ENCODE peak calls at places on chromosome 1, in seven cellular contexts. One of them, this sample, is unnamed.

GRCh38 chr1:101967871-101968270 is 28.9 kb downstream of the OLFM3 start:
- DNase-seq in fibroblast of the aortic adventitia: no peak
- DNase-seq in RPMI7951: no peak
- DNase-seq in stimulated activated CD4-positive, alpha-beta T cell treated with anti-CD3 and anti-CD28 coated beads, Interleukin-4, amount 100 ng/mL, for 1 hour: no peak
- DNase-seq in activated naive CD8-positive, alpha-beta T cell treated with anti-CD3 and anti-CD28 coated beads, Interleukin-2, amount 50 U/mL, for 24 hours: no peak
- DNase-seq in HEK293T: no peak
- DNase-seq in Caki2: no peak
- DNase-seq in this sample: no peak

GRCh38 chr1:15038232-15039016 is 115.1 kb upstream of the TMEM51 start:
- DNase-seq in fibroblast of the aortic adventitia: peak; percentile 17
- DNase-seq in RPMI7951: peak; percentile 29
- DNase-seq in stimulated activated CD4-positive, alpha-beta T cell treated with anti-CD3 and anti-CD28 coated beads, Interleukin-4, amount 100 ng/mL, for 1 hour: no peak
- DNase-seq in activated naive CD8-positive, alpha-beta T cell treated with anti-CD3 and anti-CD28 coated beads, Interleukin-2, amount 50 U/mL, for 24 hours: no peak
- DNase-seq in HEK293T: peak; percentile 62
- DNase-seq in Caki2: peak; percentile 45
- DNase-seq in this sample: peak; percentile 67

GRCh38 chr1:20370628-20371200 is 80.0 kb downstream of the VWA5B1 start:
- DNase-seq in fibroblast of the aortic adventitia: no peak
- DNase-seq in RPMI7951: peak; percentile 87
- DNase-seq in stimulated activated CD4-positive, alpha-beta T cell treated with anti-CD3 and anti-CD28 coated beads, Interleukin-4, amount 100 ng/mL, for 1 hour: no peak
- DNase-seq in activated naive CD8-positive, alpha-beta T cell treated with anti-CD3 and anti-CD28 coated beads, Interleukin-2, amount 50 U/mL, for 24 hours: no peak
- DNase-seq in HEK293T: no peak
- DNase-seq in Caki2: no peak
- DNase-seq in this sample: peak; percentile 27

GRCh38 chr1:222948079-222948478 is 133.2 kb downstream of the DISP1 start:
- DNase-seq in fibroblast of the aortic adventitia: no peak
- DNase-seq in RPMI7951: no peak
- DNase-seq in stimulated activated CD4-positive, alpha-beta T cell treated with anti-CD3 and anti-CD28 coated beads, Interleukin-4, amount 100 ng/mL, for 1 hour: no peak
- DNase-seq in activated naive CD8-positive, alpha-beta T cell treated with anti-CD3 and anti-CD28 coated beads, Interleukin-2, amount 50 U/mL, for 24 hours: no peak
- DNase-seq in HEK293T: no peak
- DNase-seq in Caki2: no peak
- DNase-seq in this sample: no peak

GRCh38 chr1:155062702-155063411 is 683 bp upstream of the EFNA4 start:
- DNase-seq in fibroblast of the aortic adventitia: no peak
- DNase-seq in RPMI7951: no peak
- DNase-seq in stimulated activated CD4-positive, alpha-beta T cell treated with anti-CD3 and anti-CD28 coated beads, Interleukin-4, amount 100 ng/mL, for 1 hour: peak; percentile 80
- DNase-seq in activated naive CD8-positive, alpha-beta T cell treated with anti-CD3 and anti-CD28 coated beads, Interleukin-2, amount 50 U/mL, for 24 hours: peak; percentile 90
- DNase-seq in HEK293T: peak; percentile 87
- DNase-seq in Caki2: no peak
- DNase-seq in this sample: peak; percentile 87

GRCh38 chr1:8554956-8555534 is 237.1 kb downstream of the SLC45A1 start:
- DNase-seq in fibroblast of the aortic adventitia: peak; percentile 55
- DNase-seq in RPMI7951: peak; percentile 65
- DNase-seq in stimulated activated CD4-positive, alpha-beta T cell treated with anti-CD3 and anti-CD28 coated beads, Interleukin-4, amount 100 ng/mL, for 1 hour: no peak
- DNase-seq in activated naive CD8-positive, alpha-beta T cell treated with anti-CD3 and anti-CD28 coated beads, Interleukin-2, amount 50 U/mL, for 24 hours: no peak
- DNase-seq in HEK293T: no peak
- DNase-seq in Caki2: peak; percentile 37
- DNase-seq in this sample: no peak

GRCh38 chr1:240803151-240803550 is 191.2 kb upstream of the GREM2 start:
- DNase-seq in fibroblast of the aortic adventitia: peak; percentile 62
- DNase-seq in RPMI7951: peak; percentile 43
- DNase-seq in stimulated activated CD4-positive, alpha-beta T cell treated with anti-CD3 and anti-CD28 coated beads, Interleukin-4, amount 100 ng/mL, for 1 hour: no peak
- DNase-seq in activated naive CD8-positive, alpha-beta T cell treated with anti-CD3 and anti-CD28 coated beads, Interleukin-2, amount 50 U/mL, for 24 hours: no peak
- DNase-seq in HEK293T: no peak
- DNase-seq in Caki2: peak; percentile 22
- DNase-seq in this sample: no peak

GRCh38 chr1:15245593-15246325 is 1.3 kb upstream of the FHAD1 start:
- DNase-seq in fibroblast of the aortic adventitia: peak; percentile 72
- DNase-seq in RPMI7951: peak; percentile 18
- DNase-seq in stimulated activated CD4-positive, alpha-beta T cell treated with anti-CD3 and anti-CD28 coated beads, Interleukin-4, amount 100 ng/mL, for 1 hour: no peak
- DNase-seq in activated naive CD8-positive, alpha-beta T cell treated with anti-CD3 and anti-CD28 coated beads, Interleukin-2, amount 50 U/mL, for 24 hours: no peak
- DNase-seq in HEK293T: no peak
- DNase-seq in Caki2: no peak
- DNase-seq in this sample: no peak

GRCh38 chr1:195766709-195767108 is 841.5 kb downstream of the KCNT2 start:
- DNase-seq in fibroblast of the aortic adventitia: no peak
- DNase-seq in RPMI7951: peak; percentile 11
- DNase-seq in stimulated activated CD4-positive, alpha-beta T cell treated with anti-CD3 and anti-CD28 coated beads, Interleukin-4, amount 100 ng/mL, for 1 hour: no peak
- DNase-seq in activated naive CD8-positive, alpha-beta T cell treated with anti-CD3 and anti-CD28 coated beads, Interleukin-2, amount 50 U/mL, for 24 hours: no peak
- DNase-seq in HEK293T: no peak
- DNase-seq in Caki2: peak; percentile 8
- DNase-seq in this sample: no peak

GRCh38 chr1:36436820-36437219 is 13.4 kb downstream of the OSCP1 start:
- DNase-seq in fibroblast of the aortic adventitia: no peak
- DNase-seq in RPMI7951: no peak
- DNase-seq in stimulated activated CD4-positive, alpha-beta T cell treated with anti-CD3 and anti-CD28 coated beads, Interleukin-4, amount 100 ng/mL, for 1 hour: no peak
- DNase-seq in activated naive CD8-positive, alpha-beta T cell treated with anti-CD3 and anti-CD28 coated beads, Interleukin-2, amount 50 U/mL, for 24 hours: no peak
- DNase-seq in HEK293T: no peak
- DNase-seq in Caki2: peak; percentile 44
- DNase-seq in this sample: no peak

This sample was measured in K562.